ENCODE peak calls at places on chromosomes 7 and 10, in seven cellular contexts. N is left lung; J is psoas muscle; P is lung; B is CD4-positive, alpha-beta memory T cell; G is thoracic aorta; E is neural progenitor cell. S is an unnamed sample. For H3K4me1 and H3K27me3, the result is how much of the 10 kb centered on the place peaks cover.

GRCh38 chr7:6030988-6031387 is at the start of gene ANKRD61:
- DNase-seq in N (no peak), J (no peak), P (no peak), B (no peak), G (no peak), E (no peak), S (no peak)

GRCh38 chr7:113308399-113308798 is 190.0 kb upstream of the SMIM30 start:
- DNase-seq in N (no peak), J (no peak), P (no peak), B (no peak), G (no peak), E (no peak), S (no peak)

GRCh38 chr7:125934965-125935364 is 1005.3 kb upstream of the POT1 start:
- DNase-seq in N (no peak), J (no peak), P (no peak), B (no peak), G (no peak), E (no peak), S (no peak)

GRCh38 chr10:65194555-65194954 is 1673.4 kb downstream of the REEP3 start:
- DNase-seq in N (no peak), J (no peak), P (no peak), B (no peak), G (no peak), E (no peak), S (no peak)

GRCh38 chr7:143892527-143893300 is 9.3 kb downstream of the TCAF1 start:
- DNase-seq in N (no peak), J (no peak), P (no peak), B (peak), G (no peak), E (peak), S (no peak)

GRCh38 chr10:43027331-43027955 is 49.4 kb upstream of the RET start:
- DNase-seq in N (no peak), J (no peak), P (no peak), B (no peak), G (no peak), E (no peak), S (no peak)

GRCh38 chr7:17370901-17371550 is 72.6 kb downstream of the AHR start:
- DNase-seq in N (no peak), J (no peak), P (no peak), B (no peak), G (no peak), E (no peak), S (no peak)

GRCh38 chr7:40674316-40674715 is 539.5 kb downstream of the SUGCT start:
- DNase-seq in N (no peak), J (no peak), P (no peak), B (no peak), G (no peak), E (no peak), S (no peak)

GRCh38 chr7:69575651-69576050 is 22.6 kb upstream of the AUTS2 start:
- DNase-seq in N (no peak), J (no peak), P (no peak), B (no peak), G (no peak), E (no peak), S (no peak)

GRCh38 chr7:157446322-157446721 is 109.5 kb downstream of the DNAJB6 start:
- DNase-seq in N (peak), J (no peak), P (no peak), B (no peak), G (no peak), E (no peak), S (no peak)

GRCh38 chr10:71621783-71622526 is 97.6 kb downstream of the C10orf105 start:
- DNase-seq in N (peak), J (no peak), P (peak), B (no peak), G (no peak), E (peak), S (no peak)

GRCh38 chr7:8044761-8045430 is 76.3 kb downstream of the GLCCI1 start:
- DNase-seq in N (no peak), J (no peak), P (no peak), B (no peak), G (no peak), E (peak), S (no peak)

GRCh38 chr10:124624006-124624405 is 120.2 kb downstream of the FAM53B start:
- DNase-seq in N (no peak), J (no peak), P (no peak), B (no peak), G (no peak), E (no peak), S (no peak)

GRCh38 chr7:28858895-28859294 is 99.2 kb downstream of the TRIL start:
- DNase-seq in N (no peak), J (no peak), P (no peak), B (no peak), G (no peak), E (no peak), S (no peak)

GRCh38 chr7:39950473-39951155 is 558 bp downstream of the CDK13 start:
- DNase-seq in N (peak), J (peak), P (peak), B (peak), G (no peak), E (peak), S (peak)

GRCh38 chr7:36600869-36601530 is 123.3 kb downstream of the AOAH start:
- DNase-seq in N (no peak), J (no peak), P (no peak), B (no peak), G (no peak), E (no peak), S (no peak)

GRCh38 chr10:75117996-75118395 is 6.5 kb downstream of the SAMD8 start:
- DNase-seq in N (no peak), J (no peak), P (no peak), B (no peak), G (no peak), E (no peak), S (no peak)

GRCh38 chr7:38681882-38682281 is 50.7 kb upstream of the AMPH start:
- DNase-seq in N (no peak), J (no peak), P (no peak), B (no peak), G (no peak), E (no peak), S (no peak)

GRCh38 chr10:78729366-78729765 is 339.4 kb upstream of the ZMIZ1 start:
- DNase-seq in N (no peak), J (no peak), P (no peak), B (no peak), G (no peak), E (no peak), S (no peak)

GRCh38 chr7:157487046-157487770 is 150.4 kb downstream of the DNAJB6 start:
- DNase-seq in N (peak), J (no peak), P (no peak), B (no peak), G (no peak), E (no peak), S (no peak)

GRCh38 chr10:82982110-82982608 is 1107.2 kb downstream of the NRG3 start:
- DNase-seq in N (no peak), J (no peak), P (no peak), B (no peak), G (no peak), E (no peak), S (no peak)

GRCh38 chr7:102272075-102272916 is 14.4 kb upstream of the SH2B2 start:
- DNase-seq in N (peak), J (peak), P (peak), B (peak), G (no peak), E (peak), S (peak)

GRCh38 chr7:29249383-29249750 is 54.8 kb downstream of the CHN2 start:
- DNase-seq in N (no peak), J (no peak), P (no peak), B (no peak), G (no peak), E (no peak), S (no peak)

GRCh38 chr7:28981282-28981555 is 23.1 kb upstream of the TRIL start:
- DNase-seq in N (no peak), J (no peak), P (no peak), B (no peak), G (no peak), E (no peak), S (no peak)

GRCh38 chr7:64947252-64948000 is 43.4 kb downstream of the ZNF117 start:
- DNase-seq in N (peak), J (peak), P (no peak), B (no peak), G (no peak), E (peak), S (no peak)

GRCh38 chr7:38448076-38448475 is 174.6 kb upstream of the TARP start:
- DNase-seq in N (no peak), J (no peak), P (no peak), B (no peak), G (no peak), E (no peak), S (no peak)

GRCh38 chr7:75979361-75980125 is 14.9 kb downstream of the TMEM120A start:
- DNase-seq in N (peak), J (peak), P (no peak), B (no peak), G (no peak), E (no peak), S (no peak)

GRCh38 chr7:149696313-149696712 is 77.1 kb downstream of the ZNF467 start:
- DNase-seq in N (no peak), J (no peak), P (no peak), B (no peak), G (no peak), E (no peak), S (no peak)

GRCh38 chr10:114394531-114394930 is 9.8 kb downstream of the AFAP1L2 start:
- DNase-seq in N (no peak), J (no peak), P (no peak), B (no peak), G (no peak), E (no peak), S (no peak)

GRCh38 chr7:44189286-44189992 is at the start of gene GCK:
- DNase-seq in N (no peak), J (no peak), P (no peak), B (no peak), G (no peak), E (peak), S (no peak)

GRCh38 chr7:135777626-135778398 is 29.2 kb upstream of the FAM180A start:
- DNase-seq in N (no peak), J (no peak), P (no peak), B (no peak), G (no peak), E (no peak), S (no peak)

GRCh38 chr10:311901-312665 is 176.8 kb downstream of the ZMYND11 start:
- DNase-seq in N (no peak), J (no peak), P (no peak), B (no peak), G (no peak), E (no peak), S (no peak)
- H3K27ac ChIP-seq in N (no peak), J (no peak), P (no peak), B (no peak), G (no peak), E (no peak), S (no peak)

GRCh38 chr10:116691079-116691398 is 51.3 kb downstream of the HSPA12A start:
- DNase-seq in N (no peak), J (no peak), P (no peak), B (no peak), G (no peak), E (peak), S (no peak)
- H3K4me1 ChIP-seq in N (under half), J (under half), P (under half), B (under half), G (under half), E (under half), S (under half)

GRCh38 chr7:117273325-117274292 is 49.2 kb downstream of the WNT2 start:
- DNase-seq in N (no peak), J (no peak), P (no peak), B (no peak), G (no peak), E (peak), S (no peak)

GRCh38 chr7:117272360-117272759 is 50.5 kb downstream of the WNT2 start:
- DNase-seq in N (no peak), J (no peak), P (no peak), B (no peak), G (no peak), E (no peak), S (no peak)

GRCh38 chr7:117269895-117270294 is 53.0 kb downstream of the WNT2 start:
- DNase-seq in N (no peak), J (no peak), P (no peak), B (no peak), G (no peak), E (no peak), S (no peak)

GRCh38 chr7:117270371-117270770 is 52.5 kb downstream of the WNT2 start:
- DNase-seq in N (no peak), J (no peak), P (no peak), B (no peak), G (no peak), E (no peak), S (no peak)

GRCh38 chr7:117271566-117271965 is 51.3 kb downstream of the WNT2 start:
- DNase-seq in N (no peak), J (no peak), P (no peak), B (no peak), G (no peak), E (no peak), S (no peak)
- H3K27me3 ChIP-seq in N (under half), J (under half), P (under half), B (under half), G (under half), E (under half), S (under half)

GRCh38 chr7:47799529-47799928 is 148.7 kb downstream of the PKD1L1 start:
- DNase-seq in N (no peak), J (no peak), P (no peak), B (no peak), G (no peak), E (no peak), S (no peak)
- H3K27ac ChIP-seq in N (no peak), J (no peak), P (no peak), B (no peak), G (no peak), E (no peak), S (no peak)

GRCh38 chr10:118734477-118734876 is 20.3 kb downstream of the CACUL1 start:
- DNase-seq in N (no peak), J (no peak), P (no peak), B (no peak), G (no peak), E (no peak), S (no peak)

GRCh38 chr10:118729641-118730258 is 25.0 kb downstream of the CACUL1 start:
- DNase-seq in N (no peak), J (no peak), P (no peak), B (peak), G (no peak), E (no peak), S (no peak)

GRCh38 chr10:118730699-118731456 is 23.9 kb downstream of the CACUL1 start:
- DNase-seq in N (no peak), J (no peak), P (no peak), B (no peak), G (no peak), E (no peak), S (no peak)

GRCh38 chr10:118735294-118735693 is 19.5 kb downstream of the CACUL1 start:
- DNase-seq in N (no peak), J (no peak), P (no peak), B (no peak), G (no peak), E (no peak), S (no peak)

DNA sequence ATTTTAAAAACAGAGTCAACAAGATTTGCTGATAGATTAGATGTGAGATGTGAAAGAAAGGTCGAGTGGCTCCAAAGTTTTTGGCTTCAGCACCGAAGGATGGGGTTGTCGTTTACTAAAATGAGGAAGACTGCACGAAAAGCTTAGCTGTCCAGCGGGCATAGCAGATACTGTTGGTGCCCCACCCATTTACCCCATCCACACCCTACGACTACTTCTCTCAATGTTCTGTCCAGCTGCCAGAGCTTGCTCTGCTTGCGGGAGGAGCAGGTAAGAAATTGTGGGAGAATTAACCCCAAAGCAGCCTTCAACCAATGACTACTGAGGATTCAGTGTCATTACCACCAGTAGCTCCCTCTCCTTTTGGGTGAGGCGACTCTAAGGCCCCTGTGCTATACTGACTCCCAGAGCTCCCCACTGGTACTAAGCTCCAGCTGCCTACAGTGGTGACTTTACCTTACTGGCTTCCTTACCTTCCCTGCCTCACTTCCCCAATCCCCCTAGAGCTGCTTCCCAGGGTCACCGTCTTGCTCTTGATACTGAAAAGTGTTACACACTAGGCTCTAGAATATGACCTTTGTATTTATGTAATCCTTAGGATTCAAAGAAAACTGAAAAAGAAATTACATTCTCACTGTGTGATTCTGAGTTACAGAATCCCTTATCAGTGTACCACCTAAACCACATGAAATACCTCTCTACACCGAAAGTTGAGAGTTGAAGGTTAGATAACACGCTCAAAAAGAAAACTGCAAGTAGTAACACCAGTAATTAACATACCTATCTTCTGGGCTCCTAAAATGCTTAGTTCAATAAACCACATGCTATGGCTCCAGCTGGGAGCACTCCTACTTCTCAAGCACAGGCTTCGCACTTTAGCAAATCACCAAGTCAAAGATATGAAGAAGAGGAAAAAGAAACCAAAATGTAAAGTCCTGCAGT is 22.2 kb downstream of the CACUL1 start:
- DNase-seq in N (no peak), J (no peak), P (no peak), B (peak), G (no peak), E (no peak), S (no peak)
- H3K4me1 ChIP-seq in N (under half), J (half or more), P (under half), B (half or more), G (under half), E (under half), S (half or more)

GRCh38 chr7:30740417-30741181 is 11.3 kb upstream of the INMT start:
- DNase-seq in N (peak), J (peak), P (peak), B (peak), G (no peak), E (peak), S (peak)

GRCh38 chr7:30735631-30736030 is 16.3 kb upstream of the INMT start:
- DNase-seq in N (no peak), J (no peak), P (no peak), B (no peak), G (no peak), E (no peak), S (no peak)

GRCh38 chr7:30739691-30740090 is 12.2 kb upstream of the INMT start:
- DNase-seq in N (no peak), J (no peak), P (no peak), B (no peak), G (no peak), E (no peak), S (no peak)

GRCh38 chr7:30736291-30736690 is 15.6 kb upstream of the INMT start:
- DNase-seq in N (no peak), J (no peak), P (no peak), B (no peak), G (no peak), E (no peak), S (no peak)

DNA sequence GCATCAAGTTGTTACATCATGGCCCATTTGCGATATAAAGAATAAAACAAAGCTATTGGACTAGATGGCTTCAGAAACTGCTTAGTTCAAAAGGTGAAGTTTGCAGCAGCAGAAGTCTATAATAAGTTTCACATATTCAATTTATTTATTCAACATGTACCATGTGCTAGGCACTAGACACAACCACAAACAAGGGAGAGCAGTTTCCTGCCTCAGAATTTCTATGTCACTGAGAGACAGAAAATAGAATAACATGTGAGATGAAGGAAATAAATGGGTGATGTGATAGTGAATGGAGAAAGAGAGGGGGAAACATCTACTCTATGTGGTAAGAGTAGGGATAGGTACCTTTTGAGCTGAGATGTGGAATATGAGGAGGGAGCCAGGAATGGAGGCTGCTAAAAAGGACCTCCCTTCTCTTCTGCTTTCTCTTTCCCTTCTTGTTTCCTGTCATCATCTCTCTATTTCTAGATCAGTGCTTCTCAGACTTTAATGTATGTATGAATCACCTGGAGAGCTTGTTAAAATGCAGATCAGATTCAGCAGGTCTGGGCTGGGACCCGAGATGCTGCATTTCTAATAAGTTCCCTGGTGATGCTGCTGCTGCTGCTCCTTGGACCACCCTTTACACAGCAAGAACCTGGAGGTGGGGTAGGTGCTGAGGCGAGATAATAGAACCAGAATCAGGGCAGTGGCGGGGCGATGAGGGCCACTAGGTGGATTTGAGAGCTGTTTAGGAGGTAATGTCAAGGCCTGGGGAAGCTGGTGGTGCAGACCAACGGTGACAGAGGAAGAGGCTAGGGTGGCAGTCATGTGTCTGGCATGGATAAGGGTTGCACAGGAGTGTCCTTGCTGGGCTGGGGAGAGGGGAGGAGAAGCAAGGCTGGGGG is 13.7 kb upstream of the INMT start:
- DNase-seq in N (no peak), J (no peak), P (no peak), B (peak), G (no peak), E (no peak), S (no peak)
- H3K27me3 ChIP-seq in N (under half), J (under half), P (under half), B (under half), G (under half), E (under half), S (under half)

GRCh38 chr7:139106959-139107358 is 2.6 kb downstream of the ZC3HAV1 start:
- DNase-seq in N (no peak), J (no peak), P (no peak), B (no peak), G (no peak), E (no peak), S (no peak)
- H3K27ac ChIP-seq in N (peak), J (no peak), P (no peak), B (peak), G (peak), E (no peak), S (peak)